ENCODE peak calls at places on chromosome 1, in six cellular contexts. U is T-cell; Z is left ventricle myocardium inferior; X is AG10803; I is stimulated activated effector memory CD8-positive, alpha-beta T cell treated with anti-CD3 and anti-CD28 coated beads, Interleukin-12 subunit alpha, Interleukin-12 subunit beta, amount 100 ng/mL, for 72 hours; J is stimulated activated CD4-positive, alpha-beta T cell treated with anti-CD3 and anti-CD28 coated beads, Interleukin-1b, Interleukin-23, amount 100 ng/mL, for 24 hours. Q is an unnamed sample.

GRCh38 chr1:115771847-115772457 is 3.4 kb upstream of the CASQ2 start:
- DNase-seq in X (peak), Z (peak), U (no peak), J (no peak), I (no peak), Q (no peak)

GRCh38 chr1:180027949-180028445 is 73.4 kb downstream of the CEP350 start:
- DNase-seq in X (peak), U (no peak), I (no peak), Z (no peak), J (no peak), Q (no peak)

GRCh38 chr1:7287013-7287412 is 484.1 kb upstream of the VAMP3 start:
- DNase-seq in I (no peak), J (no peak), U (no peak), X (no peak), Z (no peak), Q (no peak)

GRCh38 chr1:167220537-167221125 is at the start of gene POU2F1:
- DNase-seq in X (peak), U (peak), I (peak), J (peak), Z (peak), Q (peak)

GRCh38 chr1:164858233-164858632 is 299.2 kb downstream of the PBX1 start:
- DNase-seq in X (no peak), U (no peak), J (no peak), I (no peak), Z (no peak), Q (no peak)

GRCh38 chr1:204751883-204752687 is 66.5 kb upstream of the LRRN2 start:
- DNase-seq in J (no peak), U (no peak), I (no peak), Z (no peak), X (no peak), Q (no peak)

GRCh38 chr1:202589190-202589680 is 121.0 kb downstream of the SYT2 start:
- DNase-seq in I (no peak), U (no peak), J (no peak), Z (peak), X (peak), Q (no peak)

GRCh38 chr1:10980841-10981727 is 31.4 kb upstream of the TARDBP start:
- DNase-seq in Z (peak), U (no peak), J (no peak), I (no peak), X (peak), Q (no peak)

GRCh38 chr1:39332291-39332690 is 127.8 kb downstream of the MACF1 start:
- DNase-seq in X (no peak), U (no peak), I (no peak), Z (no peak), J (no peak), Q (no peak)

GRCh38 chr1:178942285-178943218 is 71.7 kb upstream of the ANGPTL1 start:
- DNase-seq in J (no peak), U (no peak), I (no peak), Z (peak), X (peak), Q (no peak)

GRCh38 chr1:204493145-204493881 is 1.3 kb downstream of the PIK3C2B start:
- DNase-seq in U (no peak), J (no peak), Z (peak), I (no peak), X (peak), Q (no peak)

GRCh38 chr1:100734716-100735115 is 15.2 kb downstream of the VCAM1 start:
- DNase-seq in J (no peak), Z (no peak), X (peak), I (no peak), U (no peak), Q (no peak)

GRCh38 chr1:95127380-95127779 is 10.2 kb downstream of the TLCD4 start:
- DNase-seq in U (no peak), I (no peak), J (no peak), X (no peak), Z (no peak), Q (no peak)

GRCh38 chr1:2642560-2643413 is 10.0 kb upstream of the MMEL1 start:
- DNase-seq in I (peak), Z (peak), J (peak), X (peak), U (peak), Q (peak)

GRCh38 chr1:48082271-48082925 is 85.2 kb upstream of the TRABD2B start:
- DNase-seq in X (no peak), U (no peak), I (no peak), J (no peak), Z (no peak), Q (no peak)

GRCh38 chr1:163692266-163692665 is 370.5 kb downstream of the NUF2 start:
- DNase-seq in I (no peak), U (no peak), J (no peak), Z (no peak), X (no peak), Q (no peak)

GRCh38 chr1:182720465-182720864 is 36.1 kb upstream of the RGS8 start:
- DNase-seq in I (no peak), X (peak), U (no peak), Z (no peak), J (no peak), Q (no peak)

GRCh38 chr1:214236477-214236876 is 44.5 kb upstream of the SMYD2 start:
- DNase-seq in U (no peak), X (no peak), I (no peak), J (no peak), Z (no peak), Q (no peak)

GRCh38 chr1:118945460-118945859 is 42.7 kb downstream of the TBX15 start:
- DNase-seq in I (no peak), X (peak), U (no peak), J (no peak), Z (no peak), Q (no peak)

GRCh38 chr1:46757256-46757955 is 38.5 kb upstream of the EFCAB14 start:
- DNase-seq in J (no peak), X (no peak), Z (no peak), I (no peak), U (no peak), Q (no peak)

GRCh38 chr1:55612988-55613387 is 397.8 kb upstream of the USP24 start:
- DNase-seq in J (no peak), Z (no peak), X (peak), U (no peak), I (no peak), Q (no peak)

GRCh38 chr1:19925342-19926070 is 2.1 kb upstream of the PLA2G2E start:
- DNase-seq in X (no peak), I (no peak), J (no peak), Z (no peak), U (no peak), Q (no peak)

GRCh38 chr1:201475915-201476669 is 7.1 kb upstream of the PHLDA3 start:
- DNase-seq in U (no peak), J (no peak), I (no peak), Z (no peak), X (no peak), Q (no peak)

GRCh38 chr1:151259351-151259750 is 4.8 kb downstream of the PSMD4 start:
- DNase-seq in X (no peak), Z (no peak), U (no peak), I (no peak), J (no peak), Q (no peak)

GRCh38 chr1:57748696-57749095 is 324.8 kb upstream of the DAB1 start:
- DNase-seq in I (no peak), Z (no peak), J (no peak), U (no peak), X (no peak), Q (no peak)

GRCh38 chr1:172561252-172561651 is 28.3 kb downstream of the SUCO start:
- DNase-seq in J (no peak), Z (no peak), X (peak), I (no peak), U (no peak), Q (no peak)

GRCh38 chr1:211833174-211833820 is 2.7 kb upstream of the LPGAT1 start:
- DNase-seq in Z (no peak), I (no peak), J (no peak), U (peak), X (no peak), Q (no peak)

GRCh38 chr1:52978045-52978444 is 51.0 kb downstream of the SCP2 start:
- DNase-seq in Z (no peak), X (peak), J (no peak), U (no peak), I (no peak), Q (no peak)

GRCh38 chr1:44296067-44296466 is 59.0 kb downstream of the ERI3 start:
- DNase-seq in I (no peak), X (no peak), U (no peak), J (no peak), Z (no peak), Q (no peak)

GRCh38 chr1:161378014-161378413 is 10.3 kb upstream of the CFAP126 start:
- DNase-seq in X (no peak), Z (no peak), U (no peak), I (no peak), J (no peak), Q (no peak)

GRCh38 chr1:906532-907420 is 16.9 kb upstream of the SAMD11 start:
- DNase-seq in Z (peak), J (no peak), I (no peak), U (no peak), X (peak), Q (no peak)

GRCh38 chr1:232300461-232300860 is 329.5 kb downstream of the SIPA1L2 start:
- DNase-seq in X (no peak), I (no peak), U (no peak), Z (no peak), J (no peak), Q (no peak)